ENCODE peak calls at places on chromosome 4, in seven cellular contexts. One of them, this sample, is unnamed.

GRCh38 chr4:176123710-176124407 is 58.2 kb downstream of the WDR17 start:
- DNase-seq in uterus: no peak
- DNase-seq in kidney: no peak
- DNase-seq in tibial artery: no peak
- DNase-seq in lower leg skin: no peak
- DNase-seq in heart right ventricle: peak
- DNase-seq in nephron progenitor cell: peak
- DNase-seq in this sample: no peak

GRCh38 chr4:81052119-81053068 is 21.9 kb downstream of the BMP3 start:
- DNase-seq in uterus: no peak
- DNase-seq in kidney: no peak
- DNase-seq in tibial artery: no peak
- DNase-seq in lower leg skin: no peak
- DNase-seq in heart right ventricle: peak
- DNase-seq in nephron progenitor cell: peak
- DNase-seq in this sample: no peak

GRCh38 chr4:8697826-8698225 is 105.3 kb downstream of the CPZ start:
- DNase-seq in uterus: no peak
- DNase-seq in kidney: no peak
- DNase-seq in tibial artery: peak
- DNase-seq in lower leg skin: peak
- DNase-seq in heart right ventricle: no peak
- DNase-seq in nephron progenitor cell: no peak
- DNase-seq in this sample: no peak

GRCh38 chr4:121665371-121665770 is 31.4 kb downstream of the ANXA5 start:
- DNase-seq in uterus: no peak
- DNase-seq in kidney: no peak
- DNase-seq in tibial artery: no peak
- DNase-seq in lower leg skin: no peak
- DNase-seq in heart right ventricle: no peak
- DNase-seq in nephron progenitor cell: no peak
- DNase-seq in this sample: no peak

GRCh38 chr4:73814679-73815078 is 21.8 kb upstream of the CXCL6 start:
- DNase-seq in uterus: no peak
- DNase-seq in kidney: no peak
- DNase-seq in tibial artery: no peak
- DNase-seq in lower leg skin: no peak
- DNase-seq in heart right ventricle: no peak
- DNase-seq in nephron progenitor cell: no peak
- DNase-seq in this sample: no peak

GRCh38 chr4:139902328-139903217 is 237.0 kb downstream of the MGST2 start:
- DNase-seq in uterus: peak
- DNase-seq in kidney: no peak
- DNase-seq in tibial artery: no peak
- DNase-seq in lower leg skin: no peak
- DNase-seq in heart right ventricle: no peak
- DNase-seq in nephron progenitor cell: no peak
- DNase-seq in this sample: no peak

GRCh38 chr4:20251796-20252655 is at the start of gene SLIT2:
- DNase-seq in uterus: peak
- DNase-seq in kidney: peak
- DNase-seq in tibial artery: peak
- DNase-seq in lower leg skin: peak
- DNase-seq in heart right ventricle: peak
- DNase-seq in nephron progenitor cell: peak
- DNase-seq in this sample: peak

GRCh38 chr4:15714616-15715015 is 11.8 kb downstream of the BST1 start:
- DNase-seq in uterus: no peak
- DNase-seq in kidney: no peak
- DNase-seq in tibial artery: no peak
- DNase-seq in lower leg skin: no peak
- DNase-seq in heart right ventricle: peak
- DNase-seq in nephron progenitor cell: no peak
- DNase-seq in this sample: no peak

DNA sequence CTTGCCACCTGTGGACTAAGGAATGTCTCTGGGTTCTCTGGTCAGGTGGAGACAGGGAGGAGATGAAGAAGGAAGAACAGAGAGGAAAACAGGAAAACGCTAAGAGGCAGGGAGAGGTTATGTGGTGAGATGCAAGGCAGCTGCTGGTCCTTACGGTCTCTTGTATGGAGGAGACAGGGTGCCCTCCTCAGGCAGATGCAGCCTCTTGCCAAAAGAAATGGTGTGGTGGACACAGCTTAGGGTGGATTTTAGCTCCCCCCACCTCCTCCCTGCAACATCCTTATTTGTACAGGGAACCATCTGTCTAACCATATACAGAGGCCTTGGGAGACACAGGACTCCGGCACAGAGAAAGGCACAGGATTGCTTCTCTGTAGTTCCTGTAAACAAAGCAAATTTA is 9.7 kb downstream of the OCIAD2 start:
- DNase-seq in uterus: no peak
- DNase-seq in kidney: no peak
- DNase-seq in tibial artery: no peak
- DNase-seq in lower leg skin: no peak
- DNase-seq in heart right ventricle: no peak
- DNase-seq in nephron progenitor cell: no peak
- DNase-seq in this sample: no peak
- TF ChIP-seq CTCF in uterus: no peak
- TF ChIP-seq CTCF in kidney: no peak
- TF ChIP-seq CTCF in tibial artery: no peak
- TF ChIP-seq CTCF in lower leg skin: no peak
- TF ChIP-seq CTCF in heart right ventricle: no peak
- TF ChIP-seq CTCF in nephron progenitor cell: no peak
- TF ChIP-seq CTCF in this sample: no peak

GRCh38 chr4:102826890-102827673 is at the start of gene UBE2D3:
- DNase-seq in uterus: peak
- DNase-seq in kidney: peak
- DNase-seq in tibial artery: peak
- DNase-seq in lower leg skin: peak
- DNase-seq in heart right ventricle: peak
- DNase-seq in nephron progenitor cell: peak
- DNase-seq in this sample: peak
- TF ChIP-seq CTCF in uterus: no peak
- TF ChIP-seq CTCF in kidney: peak
- TF ChIP-seq CTCF in tibial artery: no peak
- TF ChIP-seq CTCF in lower leg skin: no peak
- TF ChIP-seq CTCF in heart right ventricle: peak
- TF ChIP-seq CTCF in nephron progenitor cell: no peak
- TF ChIP-seq CTCF in this sample: peak

GRCh38 chr4:43776371-43776770 is 672.2 kb downstream of the KCTD8 start:
- DNase-seq in uterus: no peak
- DNase-seq in kidney: no peak
- DNase-seq in tibial artery: no peak
- DNase-seq in lower leg skin: no peak
- DNase-seq in heart right ventricle: no peak
- DNase-seq in nephron progenitor cell: no peak
- DNase-seq in this sample: no peak
- TF ChIP-seq CTCF in uterus: no peak
- TF ChIP-seq CTCF in kidney: no peak
- TF ChIP-seq CTCF in tibial artery: no peak
- TF ChIP-seq CTCF in lower leg skin: no peak
- TF ChIP-seq CTCF in heart right ventricle: no peak
- TF ChIP-seq CTCF in nephron progenitor cell: peak
- TF ChIP-seq CTCF in this sample: peak

GRCh38 chr4:3514806-3515421 is 17.3 kb downstream of the LRPAP1 start:
- DNase-seq in uterus: no peak
- DNase-seq in kidney: peak
- DNase-seq in tibial artery: no peak
- DNase-seq in lower leg skin: no peak
- DNase-seq in heart right ventricle: no peak
- DNase-seq in nephron progenitor cell: peak
- DNase-seq in this sample: no peak
- TF ChIP-seq CTCF in uterus: no peak
- TF ChIP-seq CTCF in kidney: no peak
- TF ChIP-seq CTCF in tibial artery: no peak
- TF ChIP-seq CTCF in lower leg skin: no peak
- TF ChIP-seq CTCF in heart right ventricle: peak
- TF ChIP-seq CTCF in nephron progenitor cell: peak
- TF ChIP-seq CTCF in this sample: peak

DNA sequence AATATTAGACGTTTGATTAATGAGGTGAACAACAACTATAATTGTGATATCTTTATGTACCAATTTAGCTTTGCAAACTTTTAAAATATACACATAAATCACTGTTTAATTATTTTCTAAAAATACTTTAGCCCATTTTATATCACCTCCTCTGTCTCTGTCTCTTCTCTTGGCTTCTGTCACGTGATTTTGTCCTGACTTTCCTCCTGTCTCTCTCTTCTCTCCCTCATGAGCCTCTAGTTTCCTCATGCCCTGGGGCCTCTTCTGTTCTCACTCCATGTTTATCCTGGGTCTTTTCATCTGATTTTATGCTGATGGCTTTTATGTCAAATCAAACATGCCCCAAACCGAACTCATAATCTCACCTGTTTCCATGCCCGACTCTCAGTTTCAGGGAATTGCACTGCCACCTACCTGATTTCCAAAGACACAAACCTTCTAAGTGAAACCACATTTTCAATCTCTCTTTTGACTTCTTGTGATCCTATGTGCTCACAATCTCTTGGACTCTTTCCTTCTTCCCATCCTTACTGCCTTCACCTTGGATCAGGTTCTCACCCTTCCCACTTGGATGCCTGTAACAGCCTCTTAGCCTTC is 303.0 kb upstream of the GALNT7 start:
- DNase-seq in uterus: no peak
- DNase-seq in kidney: no peak
- DNase-seq in tibial artery: no peak
- DNase-seq in lower leg skin: no peak
- DNase-seq in heart right ventricle: no peak
- DNase-seq in nephron progenitor cell: no peak
- DNase-seq in this sample: no peak
- TF ChIP-seq CTCF in uterus: no peak
- TF ChIP-seq CTCF in kidney: no peak
- TF ChIP-seq CTCF in tibial artery: no peak
- TF ChIP-seq CTCF in lower leg skin: no peak
- TF ChIP-seq CTCF in heart right ventricle: no peak
- TF ChIP-seq CTCF in nephron progenitor cell: no peak
- TF ChIP-seq CTCF in this sample: no peak

GRCh38 chr4:145887241-145887964 is 51.2 kb downstream of the ZNF827 start:
- DNase-seq in uterus: peak
- DNase-seq in kidney: no peak
- DNase-seq in tibial artery: no peak
- DNase-seq in lower leg skin: peak
- DNase-seq in heart right ventricle: peak
- DNase-seq in nephron progenitor cell: no peak
- DNase-seq in this sample: no peak
- TF ChIP-seq CTCF in uterus: peak
- TF ChIP-seq CTCF in kidney: no peak
- TF ChIP-seq CTCF in tibial artery: peak
- TF ChIP-seq CTCF in lower leg skin: no peak
- TF ChIP-seq CTCF in heart right ventricle: peak
- TF ChIP-seq CTCF in nephron progenitor cell: no peak
- TF ChIP-seq CTCF in this sample: peak

GRCh38 chr4:180456928-180457327 is 1786.3 kb upstream of the TENM3 start:
- DNase-seq in uterus: no peak
- DNase-seq in kidney: no peak
- DNase-seq in tibial artery: no peak
- DNase-seq in lower leg skin: no peak
- DNase-seq in heart right ventricle: no peak
- DNase-seq in nephron progenitor cell: no peak
- DNase-seq in this sample: no peak
- TF ChIP-seq CTCF in uterus: no peak
- TF ChIP-seq CTCF in kidney: no peak
- TF ChIP-seq CTCF in tibial artery: no peak
- TF ChIP-seq CTCF in lower leg skin: no peak
- TF ChIP-seq CTCF in heart right ventricle: no peak
- TF ChIP-seq CTCF in nephron progenitor cell: no peak
- TF ChIP-seq CTCF in this sample: peak